ENCODE peak calls at places on chromosome 1, in seven cellular contexts. I, R, T, A, G, C and J are unnamed samples.

GRCh38 chr1:228424685-228425660 is 8.3 kb upstream of the TRIM17 start:
- DNase-seq in A (no peak), I (no peak), C (no peak), G (no peak), T (no peak), R (no peak), J (no peak)

GRCh38 chr1:21318714-21319159 is 28.5 kb upstream of the ECE1 start:
- DNase-seq in A (peak; percentile 99), I (no peak), T (peak; percentile 60), R (no peak), G (peak; percentile 86), C (no peak), J (no peak)

GRCh38 chr1:101027194-101027772 is 1.7 kb upstream of the DPH5 start:
- DNase-seq in A (no peak), I (no peak), T (no peak), G (no peak), C (no peak), R (no peak), J (no peak)

GRCh38 chr1:54327386-54328116 is 78.6 kb downstream of the SSBP3 start:
- DNase-seq in T (no peak), R (no peak), A (no peak), I (peak; percentile 21), G (no peak), C (peak; percentile 39), J (no peak)

GRCh38 chr1:17661546-17662157 is 93.5 kb upstream of the ACTL8 start:
- DNase-seq in T (peak; percentile 63), G (peak; percentile 63), R (no peak), I (peak; percentile 42), C (peak; percentile 55), A (peak; percentile 27), J (no peak)

GRCh38 chr1:46725736-46726108 is 6.8 kb upstream of the EFCAB14 start:
- DNase-seq in C (no peak), A (no peak), R (no peak), G (no peak), T (no peak), I (no peak), J (peak; percentile 30)

GRCh38 chr1:239882967-239883366 is 208.7 kb upstream of the FMN2 start:
- DNase-seq in T (no peak), R (no peak), A (no peak), I (no peak), C (no peak), G (no peak), J (no peak)

GRCh38 chr1:153509729-153510354 is 25.9 kb downstream of the S100A6 start:
- DNase-seq in A (no peak), G (no peak), I (peak; percentile 27), T (peak; percentile 76), C (peak; percentile 63), R (peak; percentile 78), J (no peak)

GRCh38 chr1:246836169-246836568 is 95.6 kb downstream of the AHCTF1 start:
- DNase-seq in C (no peak), I (no peak), A (no peak), G (no peak), T (no peak), R (no peak), J (no peak)

GRCh38 chr1:117584181-117584580 is 21.7 kb upstream of the TENT5C start:
- DNase-seq in I (no peak), A (no peak), T (no peak), R (no peak), C (no peak), G (no peak), J (no peak)

GRCh38 chr1:198500026-198500425 is 40.5 kb downstream of the ATP6V1G3 start:
- DNase-seq in G (no peak), A (no peak), I (no peak), R (no peak), C (no peak), T (no peak), J (no peak)

GRCh38 chr1:7255303-7256058 is 470.2 kb downstream of the CAMTA1 start:
- DNase-seq in R (no peak), G (no peak), T (no peak), A (no peak), C (no peak), I (no peak), J (no peak)

GRCh38 chr1:70509996-70510876 is 99.2 kb downstream of the CTH start:
- DNase-seq in I (peak; percentile 71), R (no peak), G (peak; percentile 14), A (no peak), T (peak; percentile 86), C (peak; percentile 76), J (peak; percentile 96)

GRCh38 chr1:19429611-19430010 is 55.7 kb downstream of the CAPZB start:
- DNase-seq in G (no peak), C (no peak), I (peak; percentile 60), A (no peak), T (no peak), R (no peak), J (peak; percentile 31)

GRCh38 chr1:150186789-150187559 is 37.3 kb downstream of the PLEKHO1 start:
- DNase-seq in A (no peak), T (peak; percentile 74), C (peak; percentile 80), I (peak; percentile 40), R (no peak), G (peak; percentile 45), J (no peak)

GRCh38 chr1:193971595-193971994 is 785.2 kb upstream of the B3GALT2 start:
- DNase-seq in A (no peak), I (peak; percentile 55), T (no peak), C (no peak), R (no peak), G (no peak), J (no peak)

GRCh38 chr1:15155760-15156743 is 2.5 kb downstream of the TMEM51 start:
- DNase-seq in R (no peak), T (no peak), I (no peak), A (no peak), G (peak; percentile 65), C (peak; percentile 11), J (no peak)
- H3K4me3 ChIP-seq in R (no peak overlapping the region), T (no peak overlapping the region), I (no peak overlapping the region), A (no peak overlapping the region), G (no peak overlapping the region), C (no peak overlapping the region), J (peak overlapping the region; percentile 88)

GRCh38 chr1:1359668-1360468 is 1.5 kb upstream of the MXRA8 start:
- DNase-seq in G (no peak), R (no peak), C (no peak), A (peak; percentile 77), T (no peak), I (no peak), J (no peak)
- H3K4me3 ChIP-seq in G (no peak overlapping the region), R (no peak overlapping the region), C (no peak overlapping the region), A (no peak overlapping the region), T (no peak overlapping the region), I (no peak overlapping the region), J (no peak overlapping the region)

GRCh38 chr1:174913225-174913903 is 86.4 kb upstream of the CACYBP start:
- DNase-seq in I (no peak), R (no peak), A (no peak), G (no peak), C (no peak), T (no peak), J (no peak)

GRCh38 chr1:174916846-174917245 is 82.9 kb upstream of the CACYBP start:
- DNase-seq in R (no peak), I (no peak), G (no peak), C (no peak), T (no peak), A (no peak), J (no peak)

GRCh38 chr1:174912243-174912642 is 87.5 kb upstream of the CACYBP start:
- DNase-seq in R (no peak), G (no peak), T (no peak), I (peak; percentile 7), C (no peak), A (no peak), J (no peak)

GRCh38 chr1:174911626-174912025 is 88.1 kb upstream of the CACYBP start:
- DNase-seq in A (no peak), T (no peak), G (no peak), I (no peak), C (no peak), R (no peak), J (no peak)
- H3K4me3 ChIP-seq in A (no peak overlapping the region), T (no peak overlapping the region), G (no peak overlapping the region), I (no peak overlapping the region), C (no peak overlapping the region), R (no peak overlapping the region), J (no peak overlapping the region)

DNA sequence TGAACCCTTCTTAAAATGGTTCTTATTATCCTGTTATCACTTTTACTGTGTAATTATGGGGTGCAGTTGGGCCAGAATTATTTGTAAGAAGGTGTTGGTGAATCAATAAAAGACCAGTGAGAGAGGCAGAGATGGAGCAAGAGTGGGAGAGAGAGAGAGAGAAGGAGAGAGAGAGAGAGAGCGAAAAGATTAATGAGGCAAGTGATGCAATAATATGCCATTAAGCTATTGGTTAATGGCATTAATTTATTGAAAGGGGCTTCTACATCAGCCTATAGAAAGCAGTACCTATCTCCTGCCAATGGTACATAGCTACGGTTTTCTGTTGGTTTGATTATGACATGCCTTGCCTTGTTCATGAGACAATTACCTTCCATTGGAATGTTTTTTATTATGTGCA is 388.7 kb downstream of the RPS6KC1 start:
- DNase-seq in G (no peak), C (no peak), I (no peak), A (no peak), R (no peak), T (no peak), J (no peak)
- H3K4me3 ChIP-seq in G (no peak overlapping the region), C (no peak overlapping the region), I (no peak overlapping the region), A (no peak overlapping the region), R (no peak overlapping the region), T (no peak overlapping the region), J (no peak overlapping the region)